ENCODE peak calls at places on chromosomes 3 and 15, in six cellular contexts. J, G, Y, X, T and I are unnamed samples.

GRCh38 chr3:195186041-195186709 is 84.8 kb downstream of the XXYLT1 start:
- DNase-seq in G (no peak), X (no peak), J (no peak), T (no peak), Y (peak), I (no peak)

GRCh38 chr3:58793052-58793451 is 126.5 kb upstream of the FAM3D start:
- DNase-seq in X (no peak), J (no peak), T (no peak), G (no peak), Y (no peak), I (no peak)

GRCh38 chr15:45521596-45522167 is 873 bp downstream of the SLC30A4 start:
- DNase-seq in Y (peak), G (no peak), T (no peak), J (no peak), X (no peak), I (no peak)

GRCh38 chr15:74723754-74724334 is 1.5 kb downstream of the CYP1A1 start:
- DNase-seq in T (no peak), J (no peak), X (no peak), G (no peak), Y (peak), I (no peak)

GRCh38 chr3:43243590-43244587 is 42.5 kb upstream of the SNRK start:
- DNase-seq in T (no peak), J (no peak), Y (no peak), X (no peak), G (no peak), I (no peak)

GRCh38 chr15:93974804-93975481 is 256.4 kb upstream of the MCTP2 start:
- DNase-seq in X (peak), G (no peak), Y (no peak), J (no peak), T (no peak), I (no peak)

GRCh38 chr15:39195988-39196486 is 384.8 kb upstream of the THBS1 start:
- DNase-seq in G (no peak), T (no peak), X (no peak), Y (no peak), J (no peak), I (no peak)

GRCh38 chr3:37024092-37024491 is 30.8 kb downstream of the MLH1 start:
- DNase-seq in Y (peak), J (no peak), T (no peak), G (no peak), X (no peak), I (no peak)

GRCh38 chr3:143090966-143091365 is 28.6 kb upstream of the CHST2 start:
- DNase-seq in T (no peak), J (no peak), X (no peak), Y (no peak), G (no peak), I (no peak)

GRCh38 chr3:49747792-49748480 is 24.2 kb upstream of the GMPPB start:
- DNase-seq in X (no peak), J (no peak), Y (no peak), G (no peak), T (no peak), I (no peak)

GRCh38 chr3:60131607-60132006 is 1081.8 kb upstream of the CFAP20DC start:
- DNase-seq in J (no peak), T (no peak), Y (no peak), G (no peak), X (no peak), I (no peak)

GRCh38 chr15:96252148-96252547 is 78.4 kb upstream of the NR2F2 start:
- DNase-seq in Y (no peak), G (no peak), T (no peak), J (no peak), X (no peak), I (no peak)

GRCh38 chr3:111072016-111072891 is 638 bp downstream of the NECTIN3 start:
- DNase-seq in J (no peak), T (peak), G (peak), Y (no peak), X (no peak), I (peak)

GRCh38 chr15:44397869-44398268 is 29.6 kb upstream of the CTDSPL2 start:
- DNase-seq in G (no peak), Y (no peak), T (no peak), J (no peak), X (no peak), I (no peak)

GRCh38 chr15:22944651-22945050 is 35.5 kb downstream of the CYFIP1 start:
- DNase-seq in Y (no peak), J (no peak), T (no peak), X (no peak), G (no peak), I (no peak)

GRCh38 chr3:174170248-174170647 is 688.9 kb upstream of the NAALADL2 start:
- DNase-seq in X (no peak), J (no peak), Y (no peak), T (no peak), G (no peak), I (no peak)

GRCh38 chr3:78737988-78738387 is 1029.8 kb downstream of the ROBO1 start:
- DNase-seq in T (no peak), Y (no peak), J (no peak), X (no peak), G (no peak), I (no peak)

GRCh38 chr15:55897560-55898336 is 95.7 kb downstream of the NEDD4 start:
- DNase-seq in Y (peak), J (no peak), G (peak), T (peak), X (peak), I (no peak)

GRCh38 chr3:174620138-174620537 is 239.0 kb upstream of the NAALADL2 start:
- DNase-seq in G (no peak), Y (no peak), X (no peak), J (no peak), T (no peak), I (no peak)

GRCh38 chr3:57756528-57757401 is 656 bp downstream of the SLMAP start:
- DNase-seq in G (peak), Y (peak), X (no peak), T (peak), J (peak), I (peak)

GRCh38 chr3:16311960-16312451 is 47.0 kb downstream of the OXNAD1 start:
- DNase-seq in Y (peak), J (peak), G (no peak), X (no peak), T (peak), I (no peak)

GRCh38 chr3:31219131-31219843 is 313.4 kb upstream of the STT3B start:
- DNase-seq in Y (no peak), G (no peak), T (no peak), X (no peak), J (no peak), I (no peak)

DNA sequence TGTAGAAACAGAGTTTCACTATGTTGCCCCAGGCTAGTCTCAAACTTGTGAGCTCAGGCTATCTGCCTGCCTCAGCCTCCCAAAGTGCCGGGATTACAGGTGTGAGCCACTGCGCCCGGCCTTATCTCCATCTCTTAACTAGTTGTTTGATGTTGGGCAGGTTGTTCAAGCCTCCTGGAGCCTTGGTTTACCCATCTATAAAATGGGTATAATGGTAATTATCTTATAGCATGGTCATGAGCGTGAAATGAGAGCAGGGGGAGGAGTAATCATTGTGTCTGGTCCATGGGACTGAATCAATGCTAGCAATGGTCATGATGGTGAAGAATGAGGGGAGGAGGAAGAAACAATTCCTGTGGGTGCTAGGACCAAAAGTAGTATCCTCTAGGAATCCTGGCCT is 32.0 kb downstream of the SMAD3 start:
- DNase-seq in J (no peak), T (no peak), Y (no peak), G (no peak), X (no peak), I (no peak)
- H3K27ac ChIP-seq in J (peak), T (no peak), Y (peak), G (no peak), X (no peak), I (no peak)

GRCh38 chr3:197847866-197848401 is 56.9 kb downstream of the LRCH3 start:
- DNase-seq in Y (peak), J (peak), G (no peak), T (no peak), X (no peak), I (no peak)
- H3K27ac ChIP-seq in Y (peak), J (peak), G (peak), T (no peak), X (no peak), I (no peak)

DNA sequence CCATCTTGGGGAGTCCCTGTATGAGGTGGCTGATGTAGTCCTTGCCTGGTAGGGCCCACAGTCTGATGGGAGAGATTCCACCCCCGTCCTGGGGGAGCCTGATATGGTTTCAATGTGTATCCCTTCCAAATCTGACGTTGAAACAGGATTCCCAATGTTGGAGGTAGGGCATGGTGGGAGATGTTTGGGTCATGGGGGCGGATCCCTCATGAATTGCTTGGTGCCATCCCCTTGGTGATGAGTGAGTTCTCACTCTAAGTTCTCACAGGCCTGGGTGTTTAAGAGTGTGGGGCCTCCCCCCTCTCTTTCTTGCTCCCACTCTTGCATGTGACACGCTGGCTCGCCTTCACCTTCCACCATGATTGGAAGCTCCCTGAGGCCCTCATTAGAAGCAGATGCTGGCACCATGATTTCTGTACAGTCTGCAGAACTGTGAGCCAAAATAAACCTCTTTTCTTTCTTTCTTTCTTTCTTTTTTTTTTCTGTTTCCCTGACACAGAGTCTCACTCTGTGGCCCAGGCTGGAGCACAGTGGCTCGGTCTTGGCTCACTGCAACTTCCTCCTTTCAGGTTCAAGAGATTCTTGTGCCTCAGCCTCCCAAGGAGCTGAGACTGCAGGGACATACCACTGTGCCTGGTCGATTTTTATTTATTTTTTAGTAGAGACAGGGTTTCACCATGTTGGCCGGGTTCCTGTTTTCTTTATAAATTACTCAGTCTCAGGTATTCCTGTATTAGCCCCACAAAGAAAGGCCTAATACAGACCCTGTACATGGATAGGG is 28.6 kb downstream of the ITGA11 start:
- DNase-seq in Y (no peak), X (no peak), G (no peak), J (no peak), T (no peak), I (no peak)
- H3K27ac ChIP-seq in Y (no peak), X (no peak), G (no peak), J (no peak), T (peak), I (no peak)

GRCh38 chr15:31367021-31367729 is 40.5 kb downstream of the KLF13 start:
- DNase-seq in Y (no peak), J (no peak), G (no peak), X (no peak), T (peak), I (no peak)
- H3K27ac ChIP-seq in Y (peak), J (peak), G (peak), X (no peak), T (peak), I (peak)

GRCh38 chr3:141015486-141015885 is 35.7 kb upstream of the SPSB4 start:
- DNase-seq in J (no peak), Y (no peak), G (no peak), T (no peak), X (no peak), I (no peak)

GRCh38 chr3:141019244-141019643 is 31.9 kb upstream of the SPSB4 start:
- DNase-seq in T (no peak), X (no peak), G (no peak), Y (no peak), J (no peak), I (no peak)

GRCh38 chr3:141021261-141021660 is 29.9 kb upstream of the SPSB4 start:
- DNase-seq in G (no peak), J (no peak), Y (no peak), T (no peak), X (no peak), I (no peak)

DNA sequence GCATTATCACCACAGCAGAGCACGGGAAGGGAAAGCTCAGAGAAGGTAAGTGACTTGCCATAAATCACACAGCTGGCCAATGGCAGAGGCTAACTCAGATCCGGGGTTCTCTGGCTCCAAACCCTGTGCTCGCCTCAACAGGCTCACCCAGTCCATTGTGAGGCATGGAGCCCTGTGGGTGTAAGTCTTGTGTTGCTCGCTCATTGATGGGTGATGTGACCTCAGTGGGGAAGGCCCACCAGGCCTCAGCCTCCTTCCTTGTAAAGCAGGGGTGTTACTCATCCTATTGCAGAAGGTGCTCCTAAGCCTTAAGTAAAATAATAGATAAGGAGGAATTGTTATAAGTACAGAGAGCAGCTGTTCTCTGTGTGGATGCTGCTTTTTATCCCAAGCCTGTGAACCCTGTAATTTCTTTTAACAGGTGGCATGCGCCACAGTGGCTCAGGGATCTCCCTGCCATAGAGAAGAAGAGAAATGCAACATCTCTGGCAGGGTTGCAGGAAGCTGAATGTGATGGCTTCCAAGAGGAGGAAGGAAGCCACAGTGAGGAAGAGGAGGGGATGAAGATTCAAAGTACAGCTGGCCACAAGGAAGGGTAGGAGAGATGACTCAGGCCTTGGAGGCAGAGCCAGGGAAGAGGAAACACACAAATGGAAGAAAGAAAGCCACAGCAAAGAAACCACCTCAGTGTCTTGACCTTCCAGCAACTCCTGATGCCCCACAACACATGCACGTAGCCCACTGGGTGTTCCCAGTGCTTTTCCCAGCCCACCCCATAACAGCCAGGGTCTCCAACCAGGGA is 30.8 kb upstream of the SPSB4 start:
- DNase-seq in Y (no peak), T (no peak), G (no peak), X (no peak), J (no peak), I (no peak)
- H3K27ac ChIP-seq in Y (no peak), T (no peak), G (no peak), X (no peak), J (no peak), I (no peak)